ENCODE peak calls at places on chromosomes 6 and 20, in seven cellular contexts. N is hepatocyte; H is body of pancreas; W is small intestine; K is CD4-positive, CD25-positive, alpha-beta regulatory T cell; P is cardiac muscle cell; Y is CD8-positive, alpha-beta memory T cell. C is an unnamed sample.

GRCh38 chr20:1868856-1869255 is 26.4 kb upstream of the SIRPA start:
- DNase-seq in N (no peak), H (no peak), W (no peak), K (no peak), P (peak; percentile 82), Y (no peak), C (no peak)

GRCh38 chr20:32181606-32182005 is 25.9 kb downstream of the PLAGL2 start:
- DNase-seq in N (no peak), H (no peak), W (no peak), K (no peak), P (no peak), Y (no peak), C (no peak)

GRCh38 chr6:152642578-152643375 is 5.6 kb upstream of the SYNE1 start:
- DNase-seq in N (peak; percentile 69), H (peak; percentile 67), W (peak; percentile 3), K (no peak), P (peak; percentile 79), Y (peak; percentile 44), C (peak; percentile 1)

GRCh38 chr6:140779341-140779740 is 1353.4 kb upstream of the GJE1 start:
- DNase-seq in N (no peak), H (no peak), W (no peak), K (no peak), P (peak; percentile 42), Y (no peak), C (no peak)

GRCh38 chr20:34220581-34220980 is 20.6 kb upstream of the ASIP start:
- DNase-seq in N (no peak), H (no peak), W (no peak), K (no peak), P (peak; percentile 55), Y (no peak), C (no peak)

GRCh38 chr6:71367763-71368162 is 79.2 kb downstream of the OGFRL1 start:
- DNase-seq in N (no peak), H (no peak), W (no peak), K (no peak), P (no peak), Y (no peak), C (no peak)

GRCh38 chr6:112296122-112296521 is 41.8 kb upstream of the LAMA4 start:
- DNase-seq in N (peak; percentile 16), H (no peak), W (no peak), K (no peak), P (peak; percentile 46), Y (no peak), C (no peak)

GRCh38 chr6:16751251-16751946 is 9.9 kb downstream of the ATXN1 start:
- DNase-seq in N (no peak), H (no peak), W (peak; percentile 73), K (no peak), P (no peak), Y (no peak), C (no peak)

GRCh38 chr6:110554966-110555460 is 78.6 kb upstream of the SLC22A16 start:
- DNase-seq in N (no peak), H (no peak), W (no peak), K (no peak), P (no peak), Y (no peak), C (no peak)

GRCh38 chr6:1910621-1911407 is 301.1 kb downstream of the FOXC1 start:
- DNase-seq in N (no peak), H (no peak), W (no peak), K (no peak), P (no peak), Y (no peak), C (no peak)

GRCh38 chr6:19450651-19451050 is 386.5 kb upstream of the ID4 start:
- DNase-seq in N (no peak), H (no peak), W (no peak), K (no peak), P (no peak), Y (no peak), C (no peak)

GRCh38 chr6:143647712-143648111 is 30.1 kb upstream of the PHACTR2 start:
- DNase-seq in N (no peak), H (no peak), W (no peak), K (no peak), P (no peak), Y (no peak), C (no peak)

GRCh38 chr6:158765509-158766068 is 53.6 kb downstream of the EZR start:
- DNase-seq in N (peak; percentile 11), H (no peak), W (no peak), K (no peak), P (no peak), Y (no peak), C (no peak)

GRCh38 chr20:48709744-48710143 is 118.1 kb downstream of the PREX1 start:
- DNase-seq in N (no peak), H (no peak), W (no peak), K (no peak), P (peak; percentile 59), Y (no peak), C (no peak)

GRCh38 chr6:164832410-164832809 is 477.0 kb downstream of the C6orf118 start:
- DNase-seq in N (no peak), H (no peak), W (no peak), K (no peak), P (no peak), Y (no peak), C (no peak)

GRCh38 chr20:46365483-46366215 is 40.8 kb downstream of the ELMO2 start:
- DNase-seq in N (no peak), H (no peak), W (no peak), K (no peak), P (no peak), Y (peak; percentile 23), C (no peak)

GRCh38 chr6:14396392-14396791 is 278.8 kb downstream of the CD83 start:
- DNase-seq in N (no peak), H (no peak), W (no peak), K (no peak), P (no peak), Y (no peak), C (no peak)

GRCh38 chr6:160464744-160465143 is 116.6 kb downstream of the SLC22A3 start:
- DNase-seq in N (no peak), H (no peak), W (no peak), K (no peak), P (no peak), Y (no peak), C (no peak)

GRCh38 chr6:30940361-30941001 is at the start of gene MUCL3:
- DNase-seq in N (no peak), H (no peak), W (peak; percentile 74), K (no peak), P (no peak), Y (no peak), C (no peak)
- H3K27ac ChIP-seq in N (no peak within 1 kb of the TSS), H (no peak within 1 kb of the TSS), W (no peak within 1 kb of the TSS), K (no peak within 1 kb of the TSS), P (no peak within 1 kb of the TSS), Y (no peak within 1 kb of the TSS), C (no peak within 1 kb of the TSS)

DNA sequence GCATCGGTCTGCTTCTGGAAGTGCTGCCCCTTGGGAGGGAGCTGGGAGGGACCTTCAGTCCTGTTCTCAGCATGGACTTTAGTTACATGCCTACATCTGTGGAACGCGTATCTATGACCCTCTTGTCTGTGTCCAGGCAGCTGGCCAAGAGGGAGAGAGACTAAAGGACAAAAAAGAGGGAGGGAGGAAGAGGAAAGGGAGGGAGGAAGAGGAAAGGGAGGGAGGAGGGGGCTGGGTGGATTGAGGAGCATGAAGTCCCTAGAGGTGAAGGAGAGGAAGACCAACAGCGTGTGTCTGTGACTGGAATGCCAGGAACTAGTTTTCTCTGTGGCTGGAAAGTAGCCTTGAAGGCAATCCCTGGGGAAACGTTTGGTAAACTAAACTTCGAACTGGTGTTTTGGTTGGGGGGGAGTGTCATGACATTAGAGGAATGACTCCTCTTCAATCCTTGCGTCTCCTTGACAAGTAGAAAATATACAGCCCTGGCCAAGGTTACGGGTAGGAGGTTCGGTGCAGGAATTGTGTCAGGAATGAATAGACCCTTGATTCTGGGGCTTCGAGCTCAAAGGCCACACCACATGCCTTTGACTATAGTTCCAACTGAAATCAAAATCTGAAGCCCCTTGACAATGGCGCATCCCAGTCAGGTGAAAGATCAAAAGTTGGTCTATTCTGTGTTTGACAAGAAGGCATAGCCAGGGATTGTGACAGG is 52.0 kb upstream of the PLEKHG1 start:
- DNase-seq in N (no peak), H (peak; percentile 16), W (peak; percentile 20), K (no peak), P (peak; percentile 12), Y (no peak), C (no peak)
- H3K27ac ChIP-seq in N (no peak overlapping the region), H (no peak overlapping the region), W (no peak overlapping the region), K (no peak overlapping the region), P (no peak overlapping the region), Y (no peak overlapping the region), C (no peak overlapping the region)

GRCh38 chr20:22430154-22430745 is 154.1 kb downstream of the FOXA2 start:
- DNase-seq in N (peak; percentile 32), H (no peak), W (no peak), K (no peak), P (peak; percentile 34), Y (no peak), C (no peak)

GRCh38 chr20:22429175-22430153 is 154.9 kb downstream of the FOXA2 start:
- DNase-seq in N (peak; percentile 40), H (no peak), W (no peak), K (no peak), P (no peak), Y (no peak), C (no peak)

GRCh38 chr20:22430746-22431168 is 153.6 kb downstream of the FOXA2 start:
- DNase-seq in N (no peak), H (no peak), W (no peak), K (no peak), P (no peak), Y (no peak), C (no peak)

GRCh38 chr20:22428051-22428450 is 156.3 kb downstream of the FOXA2 start:
- DNase-seq in N (no peak), H (no peak), W (no peak), K (no peak), P (no peak), Y (no peak), C (no peak)

DNA sequence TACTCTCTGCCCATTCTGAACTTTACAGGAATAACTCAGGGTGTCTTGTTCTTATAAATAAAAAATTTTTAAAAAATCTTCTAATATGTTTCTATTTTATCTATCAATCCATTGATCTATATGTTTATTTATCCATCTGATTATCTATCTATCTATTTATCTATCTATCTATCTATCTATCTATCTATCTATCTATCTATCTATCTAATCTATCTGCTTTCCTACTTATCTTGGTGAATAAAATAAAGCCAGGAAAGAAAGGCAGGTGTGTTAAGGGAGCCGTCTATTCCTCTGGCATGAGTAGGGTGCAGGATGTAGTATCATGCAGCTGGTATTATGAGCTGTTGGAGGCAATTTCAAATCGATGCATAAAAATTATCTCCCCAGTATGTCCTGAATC is 153.0 kb downstream of the FOXA2 start:
- DNase-seq in N (no peak), H (no peak), W (no peak), K (no peak), P (no peak), Y (no peak), C (no peak)
- H3K27ac ChIP-seq in N (no peak overlapping the region), H (no peak overlapping the region), W (no peak overlapping the region), K (no peak overlapping the region), P (no peak overlapping the region), Y (no peak overlapping the region), C (no peak overlapping the region)

DNA sequence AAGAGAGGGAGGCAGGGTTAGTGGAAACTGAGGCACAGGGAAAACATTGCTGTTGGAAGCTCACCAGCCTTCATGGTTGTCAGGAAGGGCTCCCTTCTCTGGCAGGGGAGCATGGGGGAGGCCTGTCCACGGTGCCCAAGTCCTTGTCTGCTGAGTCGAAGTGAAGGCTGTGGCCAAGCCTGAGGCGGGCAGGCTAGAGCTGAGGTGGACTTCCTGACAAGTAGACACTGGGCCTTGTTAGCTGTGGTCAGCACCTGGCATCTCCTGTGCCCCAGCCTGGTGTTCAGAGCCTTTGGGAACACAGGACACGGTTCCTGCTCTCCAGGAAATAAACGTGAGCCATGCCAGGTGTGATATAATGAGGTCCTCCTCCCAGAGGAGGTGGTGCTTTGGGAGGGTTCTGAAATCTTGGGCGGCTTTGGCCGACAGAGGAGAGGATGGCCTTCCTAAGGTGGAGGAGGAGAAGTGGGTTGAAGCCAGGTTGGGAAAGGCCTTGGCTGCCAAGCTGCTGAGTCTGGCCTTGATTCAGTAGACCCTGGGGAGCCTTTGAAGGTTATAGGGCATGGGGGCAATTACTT is 138.4 kb upstream of the RNF24 start:
- DNase-seq in N (no peak), H (peak; percentile 22), W (no peak), K (no peak), P (no peak), Y (no peak), C (no peak)
- H3K27ac ChIP-seq in N (no peak overlapping the region), H (peak overlapping the region; percentile 45), W (no peak overlapping the region), K (no peak overlapping the region), P (no peak overlapping the region), Y (no peak overlapping the region), C (no peak overlapping the region)